ENCODE peak calls at places on chromosomes 7 and 10, in seven cellular contexts. One of them, this sample, is unnamed.

GRCh38 chr10:131703527-131703926 is 197.3 kb upstream of the PPP2R2D start:
- DNase-seq in body of pancreas: no peak
- DNase-seq in activated CD4-positive, alpha-beta T cell treated with anti-CD3 and anti-CD28 coated beads, Interleukin-2, amount 10 ng/mL, durations not matched to agents 7 days and 5 days: no peak
- DNase-seq in kidney tubule cell: no peak
- DNase-seq in naive B cell: no peak
- DNase-seq in T-helper 9 cell: no peak
- DNase-seq in fibroblast of the conjunctiva: no peak
- DNase-seq in this sample: no peak

GRCh38 chr10:74419491-74420466 is 268.8 kb downstream of the ADK start:
- DNase-seq in body of pancreas: no peak
- DNase-seq in activated CD4-positive, alpha-beta T cell treated with anti-CD3 and anti-CD28 coated beads, Interleukin-2, amount 10 ng/mL, durations not matched to agents 7 days and 5 days: peak; percentile 58
- DNase-seq in kidney tubule cell: peak; percentile 18
- DNase-seq in naive B cell: peak; percentile 14
- DNase-seq in T-helper 9 cell: peak; percentile 6
- DNase-seq in fibroblast of the conjunctiva: no peak
- DNase-seq in this sample: no peak

GRCh38 chr7:96670338-96671289 is 39.0 kb downstream of the SEM1 start:
- DNase-seq in body of pancreas: no peak
- DNase-seq in activated CD4-positive, alpha-beta T cell treated with anti-CD3 and anti-CD28 coated beads, Interleukin-2, amount 10 ng/mL, durations not matched to agents 7 days and 5 days: no peak
- DNase-seq in kidney tubule cell: no peak
- DNase-seq in naive B cell: no peak
- DNase-seq in T-helper 9 cell: no peak
- DNase-seq in fibroblast of the conjunctiva: no peak
- DNase-seq in this sample: no peak

GRCh38 chr7:46750321-46750865 is 829.3 kb upstream of the IGFBP3 start:
- DNase-seq in body of pancreas: no peak
- DNase-seq in activated CD4-positive, alpha-beta T cell treated with anti-CD3 and anti-CD28 coated beads, Interleukin-2, amount 10 ng/mL, durations not matched to agents 7 days and 5 days: no peak
- DNase-seq in kidney tubule cell: no peak
- DNase-seq in naive B cell: no peak
- DNase-seq in T-helper 9 cell: no peak
- DNase-seq in fibroblast of the conjunctiva: no peak
- DNase-seq in this sample: no peak

GRCh38 chr7:155808551-155809331 is 3.5 kb downstream of the SHH start:
- DNase-seq in body of pancreas: no peak
- DNase-seq in activated CD4-positive, alpha-beta T cell treated with anti-CD3 and anti-CD28 coated beads, Interleukin-2, amount 10 ng/mL, durations not matched to agents 7 days and 5 days: no peak
- DNase-seq in kidney tubule cell: peak; percentile 75
- DNase-seq in naive B cell: no peak
- DNase-seq in T-helper 9 cell: no peak
- DNase-seq in fibroblast of the conjunctiva: no peak
- DNase-seq in this sample: no peak

GRCh38 chr10:74836855-74837254 is 10.5 kb downstream of the KAT6B start:
- DNase-seq in body of pancreas: no peak
- DNase-seq in activated CD4-positive, alpha-beta T cell treated with anti-CD3 and anti-CD28 coated beads, Interleukin-2, amount 10 ng/mL, durations not matched to agents 7 days and 5 days: no peak
- DNase-seq in kidney tubule cell: no peak
- DNase-seq in naive B cell: no peak
- DNase-seq in T-helper 9 cell: no peak
- DNase-seq in fibroblast of the conjunctiva: no peak
- DNase-seq in this sample: no peak

GRCh38 chr7:134782121-134782623 is 2.7 kb downstream of the CALD1 start:
- DNase-seq in body of pancreas: no peak
- DNase-seq in activated CD4-positive, alpha-beta T cell treated with anti-CD3 and anti-CD28 coated beads, Interleukin-2, amount 10 ng/mL, durations not matched to agents 7 days and 5 days: no peak
- DNase-seq in kidney tubule cell: no peak
- DNase-seq in naive B cell: peak; percentile 24
- DNase-seq in T-helper 9 cell: no peak
- DNase-seq in fibroblast of the conjunctiva: no peak
- DNase-seq in this sample: no peak

GRCh38 chr7:153886506-153887391 is 165.4 kb upstream of the DPP6 start:
- DNase-seq in body of pancreas: peak; percentile 17
- DNase-seq in activated CD4-positive, alpha-beta T cell treated with anti-CD3 and anti-CD28 coated beads, Interleukin-2, amount 10 ng/mL, durations not matched to agents 7 days and 5 days: no peak
- DNase-seq in kidney tubule cell: peak; percentile 23
- DNase-seq in naive B cell: no peak
- DNase-seq in T-helper 9 cell: no peak
- DNase-seq in fibroblast of the conjunctiva: no peak
- DNase-seq in this sample: no peak

GRCh38 chr10:18793951-18794350 is 134.7 kb downstream of the ARL5B start:
- DNase-seq in body of pancreas: no peak
- DNase-seq in activated CD4-positive, alpha-beta T cell treated with anti-CD3 and anti-CD28 coated beads, Interleukin-2, amount 10 ng/mL, durations not matched to agents 7 days and 5 days: no peak
- DNase-seq in kidney tubule cell: peak; percentile 7
- DNase-seq in naive B cell: no peak
- DNase-seq in T-helper 9 cell: no peak
- DNase-seq in fibroblast of the conjunctiva: no peak
- DNase-seq in this sample: no peak

GRCh38 chr10:133465950-133466474 is 12.3 kb downstream of the SCART1 start:
- DNase-seq in body of pancreas: no peak
- DNase-seq in activated CD4-positive, alpha-beta T cell treated with anti-CD3 and anti-CD28 coated beads, Interleukin-2, amount 10 ng/mL, durations not matched to agents 7 days and 5 days: peak; percentile 1
- DNase-seq in kidney tubule cell: no peak
- DNase-seq in naive B cell: no peak
- DNase-seq in T-helper 9 cell: no peak
- DNase-seq in fibroblast of the conjunctiva: no peak
- DNase-seq in this sample: no peak

GRCh38 chr10:124240721-124241350 is 147.4 kb upstream of the CHST15 start:
- DNase-seq in body of pancreas: no peak
- DNase-seq in activated CD4-positive, alpha-beta T cell treated with anti-CD3 and anti-CD28 coated beads, Interleukin-2, amount 10 ng/mL, durations not matched to agents 7 days and 5 days: no peak
- DNase-seq in kidney tubule cell: no peak
- DNase-seq in naive B cell: no peak
- DNase-seq in T-helper 9 cell: no peak
- DNase-seq in fibroblast of the conjunctiva: no peak
- DNase-seq in this sample: no peak

GRCh38 chr10:125083576-125083920 is 76.8 kb downstream of the CTBP2 start:
- DNase-seq in body of pancreas: peak; percentile 40
- DNase-seq in activated CD4-positive, alpha-beta T cell treated with anti-CD3 and anti-CD28 coated beads, Interleukin-2, amount 10 ng/mL, durations not matched to agents 7 days and 5 days: no peak
- DNase-seq in kidney tubule cell: peak; percentile 96
- DNase-seq in naive B cell: no peak
- DNase-seq in T-helper 9 cell: no peak
- DNase-seq in fibroblast of the conjunctiva: no peak
- DNase-seq in this sample: no peak

GRCh38 chr7:39609462-39610149 is 13.8 kb upstream of the RALA start:
- DNase-seq in body of pancreas: no peak
- DNase-seq in activated CD4-positive, alpha-beta T cell treated with anti-CD3 and anti-CD28 coated beads, Interleukin-2, amount 10 ng/mL, durations not matched to agents 7 days and 5 days: no peak
- DNase-seq in kidney tubule cell: no peak
- DNase-seq in naive B cell: peak; percentile 30
- DNase-seq in T-helper 9 cell: no peak
- DNase-seq in fibroblast of the conjunctiva: no peak
- DNase-seq in this sample: no peak

GRCh38 chr7:2670720-2671391 is 17.1 kb upstream of the AMZ1 start:
- DNase-seq in body of pancreas: peak; percentile 62
- DNase-seq in activated CD4-positive, alpha-beta T cell treated with anti-CD3 and anti-CD28 coated beads, Interleukin-2, amount 10 ng/mL, durations not matched to agents 7 days and 5 days: peak; percentile 68
- DNase-seq in kidney tubule cell: peak; percentile 56
- DNase-seq in naive B cell: peak; percentile 52
- DNase-seq in T-helper 9 cell: peak; percentile 57
- DNase-seq in fibroblast of the conjunctiva: peak; percentile 21
- DNase-seq in this sample: peak; percentile 64